ENCODE peak calls at places on chromosomes 11 and 22, in eight cellular contexts. I is uterus, W is LoVo, C is Right ventricle myocardium superior, L is HT1080, V is MCF 10A, P is COR-L47, R is GM04504. Y is an unnamed sample.
A peak's percentile ranks its signal among the peaks of the same experiment; 100 is the strongest.

GRCh38 chr22:28029201-28029948 is 110.3 kb upstream of the PITPNB start:
- DNase-seq in I (no peak), W (no peak), C (peak; percentile 68), L (peak; percentile 92), V (peak; percentile 51), P (peak; percentile 95), R (no peak), Y (peak; percentile 91)

GRCh38 chr22:43263645-43264514 is 76.9 kb upstream of the TTLL12 start:
- DNase-seq in I (peak; percentile 42), W (peak; percentile 28), C (peak; percentile 69), L (peak; percentile 85), V (peak; percentile 72), P (peak; percentile 90), R (peak; percentile 21), Y (peak; percentile 88)

GRCh38 chr11:34065505-34066203 is 14.1 kb downstream of the CAPRIN1 start:
- DNase-seq in I (no peak), W (no peak), C (no peak), L (no peak), V (no peak), P (no peak), R (no peak), Y (peak; percentile 42)

GRCh38 chr22:44261164-44261860 is 51.4 kb downstream of the SHISAL1 start:
- DNase-seq in I (peak; percentile 7), W (no peak), C (no peak), L (no peak), V (no peak), P (no peak), R (no peak), Y (no peak)

GRCh38 chr11:58654079-58654907 is 31.8 kb downstream of the CNTF start:
- DNase-seq in I (peak; percentile 52), W (peak; percentile 77), C (peak; percentile 89), L (peak; percentile 66), V (peak; percentile 80), P (peak; percentile 69), R (peak; percentile 29), Y (peak; percentile 70)

GRCh38 chr11:69854719-69855118 is 35.5 kb upstream of the FGF3 start:
- DNase-seq in I (no peak), W (peak; percentile 65), C (no peak), L (peak; percentile 64), V (peak; percentile 35), P (no peak), R (peak; percentile 23), Y (peak; percentile 79)

GRCh38 chr11:59207988-59208432 is 4.7 kb downstream of the MPEG1 start:
- DNase-seq in I (no peak), W (peak; percentile 55), C (peak; percentile 40), L (peak; percentile 39), V (peak; percentile 59), P (no peak), R (no peak), Y (peak; percentile 45)

GRCh38 chr11:13335319-13335718 is 57.7 kb downstream of the BMAL1 start:
- DNase-seq in I (peak; percentile 58), W (peak; percentile 35), C (peak; percentile 57), L (peak; percentile 69), V (peak; percentile 88), P (peak; percentile 66), R (peak; percentile 53), Y (peak; percentile 83)

GRCh38 chr11:123122341-123122740 is 60.4 kb upstream of the HSPA8 start:
- DNase-seq in I (peak; percentile 63), W (no peak), C (peak; percentile 54), L (no peak), V (peak; percentile 97), P (no peak), R (no peak), Y (no peak)

GRCh38 chr22:49934144-49934890 is 15.9 kb downstream of the CRELD2 start:
- DNase-seq in I (peak; percentile 53), W (no peak), C (peak; percentile 84), L (peak; percentile 74), V (peak; percentile 66), P (no peak), R (no peak), Y (peak; percentile 90)

GRCh38 chr11:109424893-109425292 is 2.9 kb downstream of the C11orf87 start:
- DNase-seq in I (no peak), W (peak; percentile 8), C (no peak), L (no peak), V (peak; percentile 54), P (no peak), R (no peak), Y (peak; percentile 34)

GRCh38 chr11:66268953-66269906 is 791 bp downstream of the RAB1B start:
- DNase-seq in I (no peak), W (peak; percentile 38), C (peak; percentile 48), L (peak; percentile 56), V (no peak), P (no peak), R (no peak), Y (peak; percentile 70)

GRCh38 chr22:33513388-33514336 is 406.6 kb downstream of the LARGE1 start:
- DNase-seq in I (no peak), W (no peak), C (no peak), L (no peak), V (no peak), P (no peak), R (no peak), Y (no peak)

Y was measured in M059J.